ENCODE peak calls at places on chromosome 2, in five cellular contexts. F, X, C, E and D are unnamed samples.
A peak's percentile ranks its signal among the peaks of the same experiment; 100 is the strongest.

GRCh38 chr2:112048887-112049286 is 6.2 kb upstream of the TMEM87B start:
- DNase-seq in C (no peak), F (no peak), X (peak; percentile 20), E (peak; percentile 84), D (no peak)

GRCh38 chr2:150267651-150268415 is 219.6 kb downstream of the RND3 start:
- DNase-seq in E (no peak), X (no peak), F (no peak), C (no peak), D (no peak)

GRCh38 chr2:165114345-165114943 is 89.4 kb downstream of the SCN3A start:
- DNase-seq in F (no peak), E (peak; percentile 8), X (no peak), C (no peak), D (no peak)

GRCh38 chr2:65397122-65397521 is 35.3 kb downstream of the SPRED2 start:
- DNase-seq in E (peak; percentile 46), C (no peak), F (no peak), X (no peak), D (no peak)

GRCh38 chr2:18626256-18626668 is 36.9 kb upstream of the NT5C1B start:
- DNase-seq in F (no peak), C (no peak), E (peak; percentile 34), X (no peak), D (no peak)

GRCh38 chr2:70549064-70549710 is 4.4 kb downstream of the TGFA start:
- DNase-seq in E (no peak), X (no peak), F (no peak), C (no peak), D (no peak)

GRCh38 chr2:119025013-119025412 is 83.0 kb downstream of the MARCO start:
- DNase-seq in C (no peak), X (no peak), F (no peak), E (no peak), D (no peak)

GRCh38 chr2:173271825-173272224 is 82.8 kb upstream of the CDCA7 start:
- DNase-seq in E (no peak), C (no peak), F (no peak), X (no peak), D (no peak)

GRCh38 chr2:221500501-221501209 is 71.4 kb downstream of the EPHA4 start:
- DNase-seq in F (no peak), E (no peak), C (no peak), X (no peak), D (no peak)

GRCh38 chr2:156331572-156332451 is 709 bp downstream of the NR4A2 start:
- DNase-seq in F (peak; percentile 71), X (peak; percentile 74), E (peak; percentile 87), C (peak; percentile 67), D (peak; percentile 83)

GRCh38 chr2:692767-693166 is 15.6 kb upstream of the TMEM18 start:
- DNase-seq in E (no peak), F (no peak), C (no peak), X (no peak), D (no peak)

GRCh38 chr2:144201868-144202468 is 318.0 kb downstream of the ZEB2 start:
- DNase-seq in X (no peak), F (no peak), C (no peak), E (peak; percentile 34), D (no peak)

GRCh38 chr2:120683701-120684100 is 52.0 kb upstream of the GLI2 start:
- DNase-seq in E (no peak), X (no peak), C (no peak), F (no peak), D (peak; percentile 28)

GRCh38 chr2:68926782-68927181 is 25.9 kb downstream of the GKN2 start:
- DNase-seq in C (no peak), E (no peak), F (no peak), X (no peak), D (no peak)

GRCh38 chr2:157052685-157053224 is 204.8 kb upstream of the GALNT5 start:
- DNase-seq in C (no peak), X (no peak), F (no peak), E (peak; percentile 77), D (no peak)

GRCh38 chr2:189129971-189130370 is 49.6 kb downstream of the COL5A2 start:
- DNase-seq in F (no peak), E (peak; percentile 76), C (no peak), X (no peak), D (no peak)

GRCh38 chr2:196918927-196919326 is 7.6 kb downstream of the PGAP1 start:
- DNase-seq in X (no peak), C (no peak), E (no peak), F (no peak), D (no peak)

GRCh38 chr2:54767921-54768320 is 44.5 kb downstream of the EML6 start:
- DNase-seq in F (no peak), E (peak; percentile 33), X (no peak), C (no peak), D (no peak)

GRCh38 chr2:42132966-42133641 is 36.0 kb upstream of the EML4 start:
- DNase-seq in C (peak; percentile 87), X (peak; percentile 85), E (peak; percentile 96), F (peak; percentile 81), D (peak; percentile 83)

GRCh38 chr2:24439971-24440340 is 51.1 kb upstream of the NCOA1 start:
- DNase-seq in C (no peak), F (no peak), X (no peak), E (no peak), D (no peak)

GRCh38 chr2:114160263-114161001 is 270.5 kb downstream of the ACTR3 start:
- DNase-seq in X (peak; percentile 7), C (peak; percentile 32), F (no peak), E (no peak), D (peak; percentile 56)

GRCh38 chr2:151189125-151189524 is 72.5 kb downstream of the RBM43 start:
- DNase-seq in E (no peak), C (no peak), X (no peak), F (no peak), D (no peak)

GRCh38 chr2:241810304-241811208 is 1.6 kb downstream of the NEU4 start:
- DNase-seq in X (peak; percentile 6), F (peak; percentile 36), C (peak; percentile 24), E (no peak), D (no peak)

GRCh38 chr2:151927501-151928221 is 99.4 kb upstream of the ARL5A start:
- DNase-seq in F (no peak), C (no peak), E (no peak), X (no peak), D (no peak)

GRCh38 chr2:128545085-128545484 is 226.4 kb upstream of the HS6ST1 start:
- DNase-seq in E (no peak), F (no peak), X (no peak), C (no peak), D (no peak)

GRCh38 chr2:172229125-172229524 is 126.4 kb upstream of the DLX2 start:
- DNase-seq in F (no peak), X (no peak), E (no peak), C (no peak), D (no peak)

GRCh38 chr2:172228177-172228785 is 125.6 kb upstream of the DLX2 start:
- DNase-seq in E (peak; percentile 56), X (no peak), F (no peak), C (no peak), D (no peak)

GRCh38 chr2:172225786-172226185 is 123.1 kb upstream of the DLX2 start:
- DNase-seq in C (no peak), F (no peak), E (no peak), X (no peak), D (no peak)

GRCh38 chr2:172226244-172227061 is 123.8 kb upstream of the DLX2 start:
- DNase-seq in E (no peak), X (peak; percentile 81), C (peak; percentile 72), F (no peak), D (no peak)

DNA sequence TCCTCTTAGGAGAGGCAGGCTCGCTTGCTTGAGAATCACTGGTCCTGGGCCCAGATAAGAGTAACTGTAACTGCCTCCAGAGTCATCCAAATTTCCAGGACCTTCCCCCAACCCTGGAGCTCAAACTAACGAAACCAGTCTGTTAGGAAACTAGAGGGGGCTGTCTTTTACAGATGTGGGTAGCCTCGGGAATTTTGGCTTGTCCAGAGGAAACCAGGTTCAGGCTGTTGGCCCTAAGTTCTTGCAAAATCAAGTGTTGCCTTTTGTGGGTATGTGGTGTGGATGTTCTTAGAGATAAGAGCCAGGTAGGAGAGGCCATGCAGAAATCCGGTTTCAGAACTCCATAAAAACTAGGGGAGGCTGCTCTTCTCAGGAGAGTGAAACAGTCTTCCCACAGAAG is 125.0 kb upstream of the DLX2 start:
- DNase-seq in X (no peak), E (no peak), F (no peak), C (no peak), D (no peak)
- H3K4me1 ChIP-seq in X (peaks cover 5% of the 10 kb centered on the region), E (peaks cover 10% of the 10 kb centered on the region), F (no peaks in the 10 kb centered on the region), C (peaks cover 14% of the 10 kb centered on the region), D (no peaks in the 10 kb centered on the region)

GRCh38 chr2:31693882-31694281 is 113.1 kb upstream of the SRD5A2 start:
- DNase-seq in F (no peak), C (no peak), E (peak; percentile 21), X (no peak), D (no peak)
- H3K9me3 ChIP-seq in F (peaks cover 34% of the 10 kb centered on the region), C (no peaks in the 10 kb centered on the region), E (no peaks in the 10 kb centered on the region), X (peaks cover 40% of the 10 kb centered on the region), D (no peaks in the 10 kb centered on the region)

GRCh38 chr2:217893440-217893839 is 109.4 kb downstream of the TNS1 start:
- DNase-seq in E (no peak), X (no peak), F (no peak), C (no peak), D (no peak)

GRCh38 chr2:217892560-217892959 is 110.2 kb downstream of the TNS1 start:
- DNase-seq in X (no peak), E (no peak), C (no peak), F (no peak), D (no peak)

GRCh38 chr2:217887841-217888665 is 114.7 kb downstream of the TNS1 start:
- DNase-seq in X (no peak), E (peak; percentile 34), F (no peak), C (no peak), D (no peak)

GRCh38 chr2:217889656-217890055 is 113.1 kb downstream of the TNS1 start:
- DNase-seq in F (no peak), E (no peak), C (no peak), X (no peak), D (no peak)

DNA sequence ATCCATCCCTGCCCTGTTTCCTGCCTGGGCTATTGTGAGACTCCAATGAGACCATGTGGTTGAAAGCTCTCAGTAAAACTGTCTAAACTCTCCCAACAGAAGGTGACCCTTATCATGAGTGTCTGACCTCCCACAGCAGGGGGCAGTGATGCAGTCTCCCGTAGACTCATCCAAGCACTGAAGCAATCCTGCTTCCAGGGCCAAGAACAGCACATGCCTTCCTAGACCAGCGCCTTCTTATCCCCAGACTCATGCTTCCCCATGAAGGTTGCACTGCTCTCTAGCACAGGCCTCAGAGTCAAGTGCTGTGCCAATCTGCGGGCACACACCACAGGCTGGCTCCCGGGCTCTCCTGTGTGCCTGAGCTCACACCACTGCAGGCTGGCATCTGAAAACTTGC is 112.3 kb downstream of the TNS1 start:
- DNase-seq in F (peak; percentile 73), E (peak; percentile 83), X (no peak), C (no peak), D (no peak)
- TF ChIP-seq CTCF in F (peak; percentile 49), E (no peak), X (no peak), C (no peak), D (no peak)

GRCh38 chr2:137942037-137942784 is 22.1 kb upstream of the HNMT start:
- DNase-seq in X (no peak), F (no peak), C (no peak), E (no peak), D (no peak)

GRCh38 chr2:137943035-137943830 is 21.0 kb upstream of the HNMT start:
- DNase-seq in C (no peak), E (no peak), F (no peak), X (no peak), D (no peak)

GRCh38 chr2:137944714-137945113 is 19.6 kb upstream of the HNMT start:
- DNase-seq in C (no peak), E (no peak), X (no peak), F (no peak), D (no peak)

GRCh38 chr2:137943948-137944347 is 20.3 kb upstream of the HNMT start:
- DNase-seq in F (no peak), X (no peak), C (no peak), E (no peak), D (no peak)

GRCh38 chr2:137942785-137943034 is 21.6 kb upstream of the HNMT start:
- DNase-seq in E (no peak), C (no peak), X (no peak), F (no peak), D (no peak)
- H3K4me1 ChIP-seq in E (no peaks in the 10 kb centered on the region), C (peaks cover under 1% of the 10 kb centered on the region), X (no peaks in the 10 kb centered on the region), F (no peaks in the 10 kb centered on the region), D (no peaks in the 10 kb centered on the region)